ENCODE peak calls at places on chromosomes 5 and 9, in four cellular contexts. One of them, this sample, is unnamed.

GRCh38 chr5:19987594-19988345 is at the start of gene CDH18:
- DNase-seq in OCI-LY7: no peak
- DNase-seq in AG04450: peak
- DNase-seq in dorsolateral prefrontal cortex: peak
- DNase-seq in this sample: peak

GRCh38 chr9:110207071-110207923 is 662 bp downstream of the C9orf152 start:
- DNase-seq in OCI-LY7: no peak
- DNase-seq in dorsolateral prefrontal cortex: no peak
- DNase-seq in AG04450: no peak
- DNase-seq in this sample: no peak

GRCh38 chr9:110895141-110895912 is 142.9 kb downstream of the LPAR1 start:
- DNase-seq in OCI-LY7: no peak
- DNase-seq in dorsolateral prefrontal cortex: peak
- DNase-seq in AG04450: no peak
- DNase-seq in this sample: no peak

GRCh38 chr5:76114192-76114795 is 31.1 kb downstream of the SV2C start:
- DNase-seq in AG04450: no peak
- DNase-seq in dorsolateral prefrontal cortex: no peak
- DNase-seq in OCI-LY7: no peak
- DNase-seq in this sample: no peak

GRCh38 chr9:135100241-135101067 is 13.0 kb downstream of the OLFM1 start:
- DNase-seq in dorsolateral prefrontal cortex: no peak
- DNase-seq in OCI-LY7: no peak
- DNase-seq in AG04450: no peak
- DNase-seq in this sample: no peak

GRCh38 chr5:10485142-10485795 is 43.6 kb downstream of the ROPN1L start:
- DNase-seq in dorsolateral prefrontal cortex: no peak
- DNase-seq in AG04450: peak
- DNase-seq in OCI-LY7: no peak
- DNase-seq in this sample: peak

GRCh38 chr9:95017062-95017461 is 290.6 kb downstream of the AOPEP start:
- DNase-seq in AG04450: no peak
- DNase-seq in OCI-LY7: no peak
- DNase-seq in dorsolateral prefrontal cortex: no peak
- DNase-seq in this sample: peak

GRCh38 chr5:13941468-13941867 is 3.0 kb downstream of the DNAH5 start:
- DNase-seq in AG04450: no peak
- DNase-seq in OCI-LY7: no peak
- DNase-seq in dorsolateral prefrontal cortex: no peak
- DNase-seq in this sample: no peak

GRCh38 chr5:95620030-95620869 is at the start of gene GPR150:
- DNase-seq in AG04450: no peak
- DNase-seq in OCI-LY7: no peak
- DNase-seq in dorsolateral prefrontal cortex: peak
- DNase-seq in this sample: peak

GRCh38 chr5:123720339-123720738 is 208.4 kb downstream of the CSNK1G3 start:
- DNase-seq in dorsolateral prefrontal cortex: no peak
- DNase-seq in AG04450: no peak
- DNase-seq in OCI-LY7: no peak
- DNase-seq in this sample: no peak

GRCh38 chr5:78827725-78828124 is 157.4 kb downstream of the ARSB start:
- DNase-seq in AG04450: no peak
- DNase-seq in dorsolateral prefrontal cortex: no peak
- DNase-seq in OCI-LY7: peak
- DNase-seq in this sample: no peak

GRCh38 chr5:135332519-135333150 is 66.4 kb downstream of the MACROH2A1 start:
- DNase-seq in AG04450: peak
- DNase-seq in OCI-LY7: peak
- DNase-seq in dorsolateral prefrontal cortex: no peak
- DNase-seq in this sample: peak

GRCh38 chr9:133786936-133787748 is 49.0 kb upstream of the SARDH start:
- DNase-seq in AG04450: no peak
- DNase-seq in dorsolateral prefrontal cortex: no peak
- DNase-seq in OCI-LY7: no peak
- DNase-seq in this sample: no peak

GRCh38 chr5:172410839-172411238 is 43.5 kb downstream of the SH3PXD2B start:
- DNase-seq in dorsolateral prefrontal cortex: no peak
- DNase-seq in OCI-LY7: no peak
- DNase-seq in AG04450: no peak
- DNase-seq in this sample: peak

GRCh38 chr5:55063220-55063863 is 39.1 kb upstream of the GZMA start:
- DNase-seq in AG04450: no peak
- DNase-seq in OCI-LY7: no peak
- DNase-seq in dorsolateral prefrontal cortex: no peak
- DNase-seq in this sample: peak

GRCh38 chr9:127493592-127494303 is 42.4 kb downstream of the LRSAM1 start:
- DNase-seq in AG04450: no peak
- DNase-seq in dorsolateral prefrontal cortex: no peak
- DNase-seq in OCI-LY7: no peak
- DNase-seq in this sample: no peak

GRCh38 chr5:107402881-107403280 is 267.9 kb downstream of the EFNA5 start:
- DNase-seq in AG04450: no peak
- DNase-seq in OCI-LY7: no peak
- DNase-seq in dorsolateral prefrontal cortex: no peak
- DNase-seq in this sample: no peak

GRCh38 chr9:137583347-137583746 is 4.6 kb upstream of the DPH7 start:
- DNase-seq in OCI-LY7: no peak
- DNase-seq in dorsolateral prefrontal cortex: no peak
- DNase-seq in AG04450: no peak
- DNase-seq in this sample: no peak

GRCh38 chr5:138737494-138738265 is 15.5 kb upstream of the CTNNA1 start:
- DNase-seq in AG04450: no peak
- DNase-seq in dorsolateral prefrontal cortex: no peak
- DNase-seq in OCI-LY7: no peak
- DNase-seq in this sample: no peak

GRCh38 chr5:73344835-73345234 is 103.7 kb downstream of the FOXD1 start:
- DNase-seq in OCI-LY7: no peak
- DNase-seq in dorsolateral prefrontal cortex: no peak
- DNase-seq in AG04450: no peak
- DNase-seq in this sample: no peak

GRCh38 chr5:63249960-63250359 is 671.3 kb downstream of the LRRC70 start:
- DNase-seq in OCI-LY7: no peak
- DNase-seq in dorsolateral prefrontal cortex: no peak
- DNase-seq in AG04450: no peak
- DNase-seq in this sample: peak

GRCh38 chr5:67089200-67089725 is 107.3 kb downstream of the CD180 start:
- DNase-seq in AG04450: peak
- DNase-seq in dorsolateral prefrontal cortex: no peak
- DNase-seq in OCI-LY7: no peak
- DNase-seq in this sample: peak

GRCh38 chr5:31100781-31101180 is 92.7 kb upstream of the CDH6 start:
- DNase-seq in dorsolateral prefrontal cortex: no peak
- DNase-seq in AG04450: no peak
- DNase-seq in OCI-LY7: no peak
- DNase-seq in this sample: no peak

GRCh38 chr5:14250094-14250777 is 107.1 kb downstream of the TRIO start:
- DNase-seq in dorsolateral prefrontal cortex: peak
- DNase-seq in AG04450: peak
- DNase-seq in OCI-LY7: no peak
- DNase-seq in this sample: peak

GRCh38 chr9:70947086-70947485 is 174.3 kb downstream of the TRPM3 start:
- DNase-seq in OCI-LY7: no peak
- DNase-seq in dorsolateral prefrontal cortex: no peak
- DNase-seq in AG04450: no peak
- DNase-seq in this sample: peak

GRCh38 chr5:129135633-129136032 is 41.1 kb downstream of the ISOC1 start:
- DNase-seq in AG04450: no peak
- DNase-seq in OCI-LY7: peak
- DNase-seq in dorsolateral prefrontal cortex: no peak
- DNase-seq in this sample: no peak

GRCh38 chr5:66209350-66209749 is 65.2 kb downstream of the SREK1 start:
- DNase-seq in OCI-LY7: peak
- DNase-seq in dorsolateral prefrontal cortex: no peak
- DNase-seq in AG04450: no peak
- DNase-seq in this sample: no peak

GRCh38 chr5:15704397-15704947 is 204.5 kb downstream of the FBXL7 start:
- DNase-seq in AG04450: no peak
- DNase-seq in dorsolateral prefrontal cortex: no peak
- DNase-seq in OCI-LY7: no peak
- DNase-seq in this sample: peak

DNA sequence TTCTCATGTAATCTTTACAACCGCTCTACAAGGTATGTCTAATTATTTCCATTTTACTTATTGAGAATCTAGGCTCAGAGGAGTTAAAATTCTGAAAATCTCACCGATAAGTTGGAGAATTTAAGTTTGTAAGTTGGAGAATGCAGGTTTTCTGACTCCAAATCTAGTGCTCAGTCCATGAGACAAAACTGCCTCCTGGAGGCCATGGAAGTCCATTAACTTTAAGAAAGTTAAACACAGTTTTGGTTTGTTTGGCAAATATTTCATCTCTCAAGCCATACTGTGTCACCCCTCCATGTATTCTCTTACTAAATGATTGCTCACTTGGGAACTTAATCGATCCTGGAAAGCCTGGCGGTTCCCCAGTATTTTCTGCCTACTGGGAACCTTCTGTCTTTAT is 52.6 kb downstream of the INIP start:
- DNase-seq in dorsolateral prefrontal cortex: no peak
- DNase-seq in AG04450: peak
- DNase-seq in OCI-LY7: no peak
- DNase-seq in this sample: peak
- TF ChIP-seq CTCF in dorsolateral prefrontal cortex: peak
- TF ChIP-seq CTCF in AG04450: peak
- TF ChIP-seq CTCF in OCI-LY7: peak
- TF ChIP-seq CTCF in this sample: peak

DNA sequence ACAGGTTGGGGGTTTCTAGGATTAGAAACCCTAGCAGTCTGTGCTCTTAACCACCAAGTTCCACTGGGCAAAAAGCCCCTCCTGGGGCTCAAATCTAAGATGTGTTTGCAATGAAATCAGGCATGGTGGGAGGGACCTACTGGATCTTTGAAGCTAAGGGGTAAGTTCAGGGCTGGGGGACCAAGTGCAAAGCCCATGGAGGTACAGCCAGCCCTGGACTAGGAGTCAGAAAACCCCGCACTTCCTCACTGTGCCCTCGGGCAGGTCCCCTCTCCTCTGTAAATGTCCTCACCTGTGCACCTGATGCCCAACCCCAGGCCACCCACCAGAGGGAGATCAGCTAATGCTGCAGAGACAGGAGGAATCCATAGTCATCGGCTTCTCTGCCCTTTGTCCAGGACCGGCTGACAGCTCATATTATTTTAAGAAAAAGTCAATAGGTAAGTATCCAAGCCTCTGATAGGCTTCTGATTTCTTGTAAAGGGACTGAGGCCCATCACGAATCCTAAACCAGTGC is 138.3 kb downstream of the PAX5 start:
- DNase-seq in OCI-LY7: no peak
- DNase-seq in AG04450: no peak
- DNase-seq in dorsolateral prefrontal cortex: no peak
- DNase-seq in this sample: no peak
- TF ChIP-seq CTCF in OCI-LY7: no peak
- TF ChIP-seq CTCF in AG04450: no peak
- TF ChIP-seq CTCF in dorsolateral prefrontal cortex: no peak
- TF ChIP-seq CTCF in this sample: no peak

GRCh38 chr5:132753135-132753987 is 6.1 kb downstream of the CCNI2 start:
- DNase-seq in dorsolateral prefrontal cortex: peak
- DNase-seq in AG04450: no peak
- DNase-seq in OCI-LY7: no peak
- DNase-seq in this sample: no peak
- TF ChIP-seq CTCF in dorsolateral prefrontal cortex: peak
- TF ChIP-seq CTCF in AG04450: peak
- TF ChIP-seq CTCF in OCI-LY7: peak
- TF ChIP-seq CTCF in this sample: peak

DNA sequence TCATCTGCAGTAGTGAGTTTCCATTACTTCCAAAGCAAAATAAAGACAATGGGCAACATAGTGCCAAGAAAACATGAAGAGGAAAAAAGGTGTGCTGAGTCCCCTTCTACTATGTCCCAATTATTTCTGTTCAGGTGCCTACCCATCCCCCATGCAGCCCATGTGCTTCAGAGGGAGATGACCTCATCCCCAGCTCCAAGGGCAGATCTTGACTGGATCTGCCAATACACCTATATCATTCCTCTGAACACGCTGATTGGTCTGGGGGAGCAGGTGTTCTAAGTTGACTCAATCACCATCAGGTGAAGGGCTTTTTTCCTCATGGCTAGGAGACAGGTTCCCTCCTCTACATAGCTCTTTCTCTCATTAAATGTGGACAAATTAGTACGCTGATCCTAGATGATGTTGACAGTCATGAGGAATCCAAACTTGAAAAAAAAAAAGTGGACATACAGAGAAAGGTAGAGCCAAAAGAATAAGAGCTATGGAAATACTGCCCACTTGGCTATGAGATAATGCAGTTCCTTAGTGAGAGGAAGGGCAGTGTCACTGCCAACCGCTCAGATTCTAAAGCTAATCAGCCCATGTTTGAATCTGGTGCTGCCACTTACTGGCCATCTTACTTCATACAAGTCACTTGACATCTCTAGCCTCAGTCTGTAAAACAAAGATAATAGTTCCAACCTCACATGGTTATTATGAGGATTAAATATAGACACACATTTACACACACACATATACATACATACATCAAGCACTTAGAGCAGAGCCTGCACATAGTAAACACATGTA is 23.1 kb downstream of the PRELID2 start:
- DNase-seq in AG04450: no peak
- DNase-seq in OCI-LY7: no peak
- DNase-seq in dorsolateral prefrontal cortex: no peak
- DNase-seq in this sample: peak
- TF ChIP-seq CTCF in AG04450: peak
- TF ChIP-seq CTCF in OCI-LY7: peak
- TF ChIP-seq CTCF in dorsolateral prefrontal cortex: peak
- TF ChIP-seq CTCF in this sample: peak

DNA sequence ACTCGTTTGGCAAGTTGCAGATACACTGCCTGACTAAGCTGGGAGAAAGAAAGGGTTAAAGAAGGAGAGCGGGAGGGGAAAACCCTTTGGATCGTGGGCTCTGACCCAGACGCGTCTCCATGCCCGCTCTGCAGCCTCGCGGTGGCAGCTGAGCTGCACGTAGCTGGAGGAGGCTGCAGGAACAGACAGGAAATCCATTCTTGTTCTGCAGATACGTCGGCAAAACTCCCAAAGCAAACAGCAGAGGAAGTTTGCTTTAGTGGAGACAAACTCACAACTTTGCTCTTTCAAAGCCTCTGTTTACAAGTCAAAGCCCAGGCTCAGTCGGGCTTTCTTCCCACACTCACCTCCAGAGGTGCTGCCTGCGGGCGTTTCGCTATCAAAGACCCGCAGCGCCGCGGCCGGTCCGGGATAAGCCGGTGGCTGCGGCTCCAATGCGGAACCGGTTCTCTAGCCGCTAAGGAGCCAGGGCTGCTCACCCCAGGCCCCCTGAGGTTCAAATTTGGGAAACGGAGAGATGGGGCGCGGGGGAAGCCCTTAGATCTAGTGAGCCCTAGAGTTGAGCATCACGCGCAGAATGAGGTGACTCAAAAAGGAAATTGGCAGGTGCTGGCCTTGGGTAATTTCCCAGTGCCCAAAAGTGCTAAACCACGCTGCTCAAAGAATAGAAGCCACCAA is 60.7 kb downstream of the MAT2B start:
- DNase-seq in OCI-LY7: no peak
- DNase-seq in dorsolateral prefrontal cortex: peak
- DNase-seq in AG04450: no peak
- DNase-seq in this sample: no peak
- TF ChIP-seq CTCF in OCI-LY7: no peak
- TF ChIP-seq CTCF in dorsolateral prefrontal cortex: no peak
- TF ChIP-seq CTCF in AG04450: no peak
- TF ChIP-seq CTCF in this sample: no peak